ENCODE peak calls at places on chromosomes 11 and 22, in six cellular contexts. P is AG08395, Y is WERI-Rb-1, N is upper lobe of right lung, Z is NCI-H1105, W is psoas muscle. U is an unnamed sample.

GRCh38 chr11:110000045-110000502 is 93.1 kb upstream of the ZC3H12C start:
- DNase-seq in Z (no peak), Y (no peak), P (peak; percentile 89), W (no peak), N (no peak), U (no peak)

GRCh38 chr11:64918056-64918455 is 1.0 kb upstream of the ATG2A start:
- DNase-seq in Z (no peak), N (no peak), P (peak; percentile 33), W (no peak), Y (no peak), U (no peak)

GRCh38 chr11:66221726-66222236 is 46.7 kb upstream of the RAB1B start:
- DNase-seq in Z (no peak), P (no peak), N (peak; percentile 22), W (peak; percentile 26), Y (peak; percentile 74), U (no peak)

GRCh38 chr11:69914286-69915150 is 95.3 kb upstream of the FGF3 start:
- DNase-seq in Y (no peak), P (no peak), N (peak; percentile 64), W (peak; percentile 40), Z (no peak), U (no peak)

GRCh38 chr11:78341841-78342240 is 75.8 kb downstream of the GAB2 start:
- DNase-seq in N (no peak), Z (no peak), W (no peak), P (no peak), Y (no peak), U (no peak)

GRCh38 chr11:131638889-131639288 is 268.5 kb downstream of the NTM start:
- DNase-seq in P (no peak), Z (no peak), N (no peak), Y (no peak), W (no peak), U (no peak)

GRCh38 chr11:74650498-74650897 is 58.1 kb downstream of the POLD3 start:
- DNase-seq in Y (no peak), N (no peak), Z (no peak), W (peak; percentile 26), P (peak; percentile 62), U (peak; percentile 48)

GRCh38 chr22:39253427-39254070 is 8.8 kb upstream of the PDGFB start:
- DNase-seq in Y (no peak), W (peak; percentile 87), Z (peak; percentile 34), N (no peak), P (peak; percentile 82), U (no peak)

GRCh38 chr11:120128392-120129172 is 9.3 kb downstream of the TRIM29 start:
- DNase-seq in N (peak; percentile 64), Z (peak; percentile 24), Y (no peak), P (peak; percentile 82), W (peak; percentile 21), U (no peak)

U was measured in NCI-H774.